ENCODE peak calls at places on chromosomes 7 and 10, in nine cellular contexts. M is stomach, H is tibial nerve, I is H1, V is A549, J is ovary, A is K562, K is suprapubic skin, D is sigmoid colon. W is an unnamed sample.

GRCh38 chr7:90766814-90767564 is 170.9 kb downstream of the CDK14 start:
- DNase-seq in M (peak), H (no peak), I (no peak), V (peak), J (peak), A (no peak), K (no peak), D (no peak), W (peak)

GRCh38 chr7:49398730-49399129 is 374.7 kb upstream of the VWC2 start:
- DNase-seq in M (no peak), H (no peak), I (no peak), V (no peak), J (no peak), A (no peak), K (no peak), D (no peak), W (no peak)

GRCh38 chr7:99729501-99730261 is 5.3 kb downstream of the CYP3A7 start:
- DNase-seq in M (no peak), H (no peak), I (no peak), V (peak), J (no peak), A (no peak), K (no peak), D (no peak), W (no peak)

GRCh38 chr7:131899271-131900030 is 343.0 kb upstream of the PODXL start:
- DNase-seq in M (no peak), H (no peak), I (no peak), V (no peak), J (no peak), A (no peak), K (no peak), D (no peak), W (no peak)

GRCh38 chr10:93554760-93555432 is 11.6 kb upstream of the FFAR4 start:
- DNase-seq in M (peak), H (peak), I (peak), V (peak), J (no peak), A (peak), K (peak), D (no peak), W (peak)

GRCh38 chr7:65477326-65477725 is 103.7 kb downstream of the ZNF92 start:
- DNase-seq in M (no peak), H (no peak), I (peak), V (peak), J (no peak), A (peak), K (no peak), D (no peak), W (no peak)

GRCh38 chr10:72315611-72316385 is 38.9 kb downstream of the DNAJB12 start:
- DNase-seq in M (peak), H (peak), I (no peak), V (peak), J (peak), A (no peak), K (peak), D (peak), W (peak)

GRCh38 chr10:108290823-108291222 is 1126.3 kb upstream of the SORCS1 start:
- DNase-seq in M (no peak), H (no peak), I (no peak), V (no peak), J (no peak), A (no peak), K (no peak), D (no peak), W (no peak)

GRCh38 chr10:71852335-71852937 is 1.4 kb upstream of the PSAP start:
- DNase-seq in M (peak), H (peak), I (no peak), V (no peak), J (no peak), A (no peak), K (no peak), D (peak), W (peak)

DNA sequence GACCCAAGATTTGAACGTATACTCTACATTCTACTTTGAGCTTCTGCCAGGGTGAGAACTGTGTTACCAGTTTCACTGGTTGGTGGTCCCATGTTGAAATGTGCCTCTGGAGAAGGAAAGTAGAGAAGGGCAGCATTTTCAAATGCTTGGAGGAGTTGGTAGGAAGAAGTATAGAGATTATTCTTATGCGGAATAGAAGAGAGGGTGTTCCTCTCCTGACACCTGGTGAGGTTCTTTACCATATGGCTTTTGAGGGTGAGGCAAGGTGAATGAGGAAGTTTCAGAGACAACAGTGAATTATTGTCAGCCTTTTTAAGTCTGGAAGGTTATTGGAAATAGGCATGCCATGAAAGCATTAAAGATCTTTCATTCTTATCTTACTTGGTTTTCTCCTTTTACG is 34.3 kb downstream of the R3HCC1L start:
- DNase-seq in M (no peak), H (no peak), I (no peak), V (no peak), J (no peak), A (no peak), K (no peak), D (no peak), W (no peak)
- TF ChIP-seq EP300 in M (no peak), H (no peak), I (no peak), V (no peak), J (no peak), A (no peak), K (no peak), D (no peak), W (no peak)

GRCh38 chr10:96089670-96090462 is 40.2 kb upstream of the ZNF518A start:
- DNase-seq in M (peak), H (peak), I (peak), V (peak), J (peak), A (peak), K (peak), D (peak), W (peak)
- TF ChIP-seq POLR2A in M (no peak), H (no peak), I (no peak), V (peak), J (peak), A (peak), K (no peak), D (no peak), W (peak)

GRCh38 chr10:33139191-33139646 is 181.2 kb upstream of the ITGB1 start:
- DNase-seq in M (no peak), H (no peak), I (no peak), V (peak), J (no peak), A (no peak), K (no peak), D (no peak), W (no peak)

GRCh38 chr10:33142290-33142689 is 184.3 kb upstream of the ITGB1 start:
- DNase-seq in M (no peak), H (no peak), I (no peak), V (no peak), J (no peak), A (no peak), K (no peak), D (no peak), W (no peak)

GRCh38 chr10:33146189-33146524 is 188.1 kb upstream of the ITGB1 start:
- DNase-seq in M (no peak), H (no peak), I (no peak), V (no peak), J (no peak), A (no peak), K (no peak), D (no peak), W (no peak)

GRCh38 chr10:33145451-33146188 is 187.6 kb upstream of the ITGB1 start:
- DNase-seq in M (peak), H (no peak), I (no peak), V (no peak), J (no peak), A (no peak), K (no peak), D (no peak), W (no peak)

DNA sequence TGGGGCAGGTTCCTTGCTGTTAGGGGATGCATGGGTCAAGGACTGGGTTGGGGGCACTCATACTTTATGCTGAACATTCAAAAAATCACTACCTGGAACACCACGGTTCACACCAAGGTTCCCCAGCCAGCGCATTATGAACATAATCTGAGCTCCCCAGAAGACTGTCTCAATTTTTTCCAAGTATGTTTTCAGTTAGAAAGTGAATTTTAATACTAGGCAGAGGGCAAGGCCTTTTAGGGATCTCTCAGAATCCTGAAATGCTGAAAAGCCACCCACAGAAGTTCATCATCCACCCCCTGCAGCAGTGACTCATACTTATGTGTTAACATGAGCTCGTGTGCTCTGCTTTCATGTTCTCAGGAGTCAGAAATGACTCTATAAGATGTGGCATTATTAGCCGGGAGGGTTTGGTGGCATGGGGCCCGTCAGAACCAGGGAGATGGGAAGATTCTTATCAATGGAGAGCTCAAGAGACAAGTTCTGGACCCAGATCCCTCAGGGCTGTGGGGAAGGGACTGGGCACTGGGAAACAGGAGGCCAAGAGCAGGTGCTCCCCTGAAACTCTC is 185.2 kb upstream of the ITGB1 start:
- DNase-seq in M (no peak), H (no peak), I (no peak), V (no peak), J (no peak), A (no peak), K (no peak), D (peak), W (no peak)
- TF ChIP-seq EP300 in M (no peak), H (no peak), I (no peak), V (peak), J (no peak), A (no peak), K (no peak), D (no peak), W (no peak)

DNA sequence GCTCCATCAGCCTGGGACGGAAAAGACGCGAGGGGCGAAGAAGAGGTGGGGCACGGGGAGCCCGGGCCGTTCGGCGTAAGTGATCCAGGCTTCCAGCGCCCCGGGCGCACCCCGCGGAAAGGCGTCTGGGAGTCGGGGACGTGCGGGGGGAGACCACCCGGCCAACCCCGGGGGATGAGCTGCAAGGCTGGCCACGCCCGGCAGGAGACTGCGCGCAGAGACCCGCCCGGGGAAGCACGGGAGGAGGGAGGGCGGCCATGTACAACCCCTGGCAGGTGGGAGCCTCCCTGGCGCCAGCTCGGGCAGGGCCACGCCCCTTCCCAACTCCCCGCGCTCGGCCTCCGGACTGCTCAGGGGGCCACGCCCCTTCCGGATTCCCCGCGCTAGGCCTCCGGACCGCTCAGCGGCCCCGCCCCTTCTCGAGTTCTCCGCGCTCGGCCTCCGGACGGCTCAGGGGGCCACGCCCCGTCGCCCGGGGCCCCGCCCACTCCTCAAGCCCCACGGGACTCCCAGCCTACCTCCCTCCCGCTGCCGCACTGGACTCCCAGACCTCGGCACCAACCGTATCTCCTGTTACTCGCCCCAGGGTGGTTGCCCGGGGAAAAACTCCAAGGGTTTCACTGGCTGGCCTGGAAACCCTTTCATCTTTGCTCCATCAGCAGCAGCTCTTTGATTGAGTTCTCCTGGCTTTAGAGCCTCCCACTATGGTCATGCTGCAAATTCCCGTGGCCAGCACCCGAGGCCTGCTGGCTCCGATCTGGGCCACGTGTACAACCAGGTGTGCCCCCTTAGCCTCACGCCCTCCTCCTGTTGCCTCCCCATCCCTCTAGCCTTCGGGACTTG is 284.4 kb downstream of the ZEB1 start:
- DNase-seq in M (peak), H (peak), I (peak), V (peak), J (peak), A (peak), K (peak), D (peak), W (peak)
- TF ChIP-seq POLR2A in M (no peak), H (peak), I (no peak), V (peak), J (peak), A (no peak), K (no peak), D (peak), W (peak)

W was measured in upper lobe of left lung.